ENCODE peak calls at places on chromosomes 3 and 15, in ten cellular contexts. V is cardiac muscle cell, C is GM23338, R is neural crest cell, I is neural progenitor cell, N is cardiac fibroblast, H is nephron progenitor cell, W is tibial artery, Q is H9, S is SK-N-SH. E is an unnamed sample.

GRCh38 chr3:111547645-111548044 is 5.6 kb downstream of the CD96 start:
- DNase-seq in N (no peak), V (no peak), C (no peak), I (no peak), R (no peak), S (no peak), W (no peak), Q (no peak), H (no peak), E (no peak)

GRCh38 chr3:84125760-84126159 is 833.0 kb upstream of the CADM2 start:
- DNase-seq in N (no peak), I (no peak), W (no peak), Q (no peak), H (no peak), S (peak; percentile 1), V (no peak), C (no peak), R (no peak), E (no peak)

GRCh38 chr3:42846682-42847522 is 28.8 kb downstream of the CYP8B1 start:
- DNase-seq in N (no peak), V (no peak), H (no peak), Q (no peak), S (no peak), I (no peak), W (no peak), C (no peak), R (no peak), E (no peak)

GRCh38 chr3:123352134-123352554 is 96.7 kb downstream of the ADCY5 start:
- DNase-seq in S (no peak), Q (no peak), V (no peak), I (no peak), C (no peak), R (no peak), H (no peak), N (no peak), W (peak; percentile 90), E (no peak)

GRCh38 chr3:192068464-192069254 is 607.7 kb downstream of the PYDC2 start:
- DNase-seq in R (no peak), S (no peak), Q (no peak), C (no peak), V (no peak), W (no peak), I (no peak), N (no peak), H (no peak), E (no peak)

GRCh38 chr3:12796171-12797123 is at the start of gene CAND2:
- DNase-seq in R (peak; percentile 48), S (peak; percentile 86), H (peak; percentile 75), N (peak; percentile 16), C (peak; percentile 75), I (peak; percentile 75), V (peak; percentile 65), Q (peak; percentile 56), W (peak; percentile 85), E (peak; percentile 30)

GRCh38 chr15:85748729-85749128 is 46.0 kb downstream of the KLHL25 start:
- DNase-seq in S (peak; percentile 36), Q (peak; percentile 73), R (no peak), H (no peak), V (no peak), C (peak; percentile 69), N (no peak), I (no peak), W (peak; percentile 61), E (no peak)

GRCh38 chr3:31925271-31925630 is 55.8 kb downstream of the OSBPL10 start:
- DNase-seq in R (no peak), S (no peak), V (no peak), W (no peak), C (no peak), N (no peak), Q (no peak), H (no peak), I (no peak), E (no peak)

GRCh38 chr3:59774613-59775012 is 724.8 kb upstream of the CFAP20DC start:
- DNase-seq in Q (no peak), C (no peak), V (peak; percentile 74), S (no peak), N (peak; percentile 62), W (no peak), I (no peak), R (no peak), H (no peak), E (no peak)

GRCh38 chr15:91055548-91056331 is 33.3 kb upstream of the VPS33B start:
- DNase-seq in I (peak; percentile 88), N (peak; percentile 74), Q (peak; percentile 79), V (peak; percentile 69), C (peak; percentile 93), S (peak; percentile 84), H (peak; percentile 63), W (no peak), R (peak; percentile 54), E (no peak)

GRCh38 chr3:17749281-17749680 is 6.8 kb upstream of the TBC1D5 start:
- DNase-seq in N (no peak), H (no peak), Q (no peak), V (no peak), I (no peak), W (no peak), R (no peak), S (no peak), C (no peak), E (no peak)

GRCh38 chr3:3015472-3016089 is 94.6 kb downstream of the IL5RA start:
- DNase-seq in I (peak; percentile 63), R (peak; percentile 3), H (no peak), V (peak; percentile 24), C (peak; percentile 61), S (peak; percentile 58), Q (no peak), N (peak; percentile 9), W (no peak), E (no peak)
- TF ChIP-seq CTCF in I (peak; percentile 74), R (peak; percentile 77), H (peak; percentile 67), V (peak; percentile 21), C (peak; percentile 82), S (peak; percentile 39), Q (peak; percentile 65), N (no peak), W (no peak), E (no peak)

GRCh38 chr15:31301687-31301990 is 25.0 kb upstream of the KLF13 start:
- DNase-seq in Q (no peak), C (no peak), S (no peak), W (no peak), V (no peak), I (no peak), R (no peak), H (no peak), N (no peak), E (no peak)

GRCh38 chr15:31303434-31304073 is 23.1 kb upstream of the KLF13 start:
- DNase-seq in I (peak; percentile 57), C (peak; percentile 44), Q (no peak), H (no peak), N (peak; percentile 16), R (no peak), W (peak; percentile 70), V (peak; percentile 23), S (no peak), E (no peak)

GRCh38 chr15:31300981-31301686 is 25.5 kb upstream of the KLF13 start:
- DNase-seq in R (no peak), Q (no peak), C (no peak), S (peak; percentile 93), I (no peak), H (peak; percentile 43), W (peak; percentile 50), N (no peak), V (no peak), E (no peak)

GRCh38 chr15:31302778-31303433 is 23.7 kb upstream of the KLF13 start:
- DNase-seq in W (peak; percentile 60), N (no peak), V (no peak), C (peak; percentile 60), R (no peak), Q (no peak), H (no peak), I (peak; percentile 77), S (no peak), E (no peak)

GRCh38 chr15:31302029-31302657 is 24.5 kb upstream of the KLF13 start:
- DNase-seq in S (peak; percentile 49), H (no peak), N (no peak), W (no peak), R (no peak), C (no peak), I (no peak), Q (no peak), V (no peak), E (no peak)
- TF ChIP-seq CTCF in S (no peak), H (no peak), N (no peak), W (no peak), R (no peak), C (no peak), I (no peak), Q (no peak), V (no peak), E (no peak)

DNA sequence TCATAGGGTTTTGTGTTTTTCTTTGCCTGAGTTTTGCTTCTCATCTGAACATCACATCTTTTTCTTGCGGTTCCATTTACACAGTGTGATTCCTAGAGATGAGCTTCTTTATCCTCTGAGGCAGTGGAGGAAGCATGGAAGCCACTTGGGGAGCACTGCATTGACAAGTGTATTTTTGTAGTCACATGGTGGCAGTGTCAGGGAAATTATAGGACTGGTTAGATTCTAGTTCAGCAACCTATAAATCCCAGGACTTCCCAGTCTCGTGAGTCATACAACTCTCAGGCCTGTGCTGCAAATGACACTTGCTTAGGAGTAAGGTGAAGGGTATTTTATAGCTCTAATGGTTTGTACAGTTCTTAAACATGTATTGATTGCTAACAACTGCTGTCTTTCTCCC is 58.4 kb downstream of the RBM6 start:
- DNase-seq in Q (no peak), W (no peak), C (no peak), S (no peak), R (no peak), I (no peak), V (peak; percentile 22), H (no peak), N (peak; percentile 52), E (no peak)
- TF ChIP-seq CTCF in Q (no peak), W (no peak), C (no peak), S (no peak), R (no peak), I (no peak), V (no peak), H (no peak), N (no peak), E (no peak)

GRCh38 chr15:45428491-45428890 is 50.1 kb upstream of the GATM start:
- DNase-seq in Q (no peak), R (no peak), C (no peak), S (no peak), N (no peak), H (no peak), W (no peak), I (no peak), V (no peak), E (no peak)

GRCh38 chr15:45434168-45434567 is 55.8 kb upstream of the GATM start:
- DNase-seq in Q (no peak), H (no peak), I (no peak), N (no peak), R (no peak), S (no peak), V (no peak), C (no peak), W (no peak), E (no peak)

GRCh38 chr15:45431502-45431901 is 53.2 kb upstream of the GATM start:
- DNase-seq in N (no peak), C (no peak), I (no peak), S (no peak), Q (no peak), W (no peak), H (no peak), R (no peak), V (no peak), E (no peak)

GRCh38 chr15:45427085-45427484 is 48.7 kb upstream of the GATM start:
- DNase-seq in C (no peak), I (no peak), Q (no peak), N (no peak), W (no peak), V (no peak), R (no peak), H (no peak), S (no peak), E (no peak)

GRCh38 chr15:45429974-45430792 is 51.8 kb upstream of the GATM start:
- DNase-seq in C (peak; percentile 81), N (peak; percentile 62), S (peak; percentile 51), I (peak; percentile 83), R (peak; percentile 73), V (peak; percentile 66), H (peak; percentile 89), Q (peak; percentile 78), W (no peak), E (peak; percentile 83)
- TF ChIP-seq CTCF in C (peak; percentile 98), N (peak; percentile 94), S (peak; percentile 50), I (peak; percentile 100), R (peak; percentile 100), V (peak; percentile 100), H (peak; percentile 100), Q (peak; percentile 100), W (peak; percentile 77), E (peak; percentile 100)